ENCODE peak calls at places on chromosomes 13 and 19, in four cellular contexts. One of them, this sample, is unnamed.

GRCh38 chr13:97883356-97883755 is 70.1 kb upstream of the IPO5 start:
- DNase-seq in vagina: no peak
- DNase-seq in right lobe of liver: no peak
- DNase-seq in esophagus muscularis mucosa: peak; percentile 31
- DNase-seq in this sample: no peak

GRCh38 chr13:79241697-79242096 is 164.4 kb downstream of the RBM26 start:
- DNase-seq in vagina: no peak
- DNase-seq in right lobe of liver: no peak
- DNase-seq in esophagus muscularis mucosa: no peak
- DNase-seq in this sample: no peak

GRCh38 chr13:100566543-100566942 is 22.0 kb downstream of the GGACT start:
- DNase-seq in vagina: no peak
- DNase-seq in right lobe of liver: no peak
- DNase-seq in esophagus muscularis mucosa: no peak
- DNase-seq in this sample: no peak

GRCh38 chr13:103386341-103386740 is 320.1 kb upstream of the SLC10A2 start:
- DNase-seq in vagina: no peak
- DNase-seq in right lobe of liver: no peak
- DNase-seq in esophagus muscularis mucosa: no peak
- DNase-seq in this sample: no peak

GRCh38 chr13:110887955-110888333 is 26.9 kb downstream of the ANKRD10 start:
- DNase-seq in vagina: no peak
- DNase-seq in right lobe of liver: no peak
- DNase-seq in esophagus muscularis mucosa: no peak
- DNase-seq in this sample: no peak

GRCh38 chr13:47258384-47258783 is 361.5 kb upstream of the HTR2A start:
- DNase-seq in vagina: no peak
- DNase-seq in right lobe of liver: no peak
- DNase-seq in esophagus muscularis mucosa: peak; percentile 91
- DNase-seq in this sample: no peak

GRCh38 chr19:44401108-44401786 is at the start of gene ZNF285:
- DNase-seq in vagina: no peak
- DNase-seq in right lobe of liver: peak; percentile 88
- DNase-seq in esophagus muscularis mucosa: peak; percentile 95
- DNase-seq in this sample: peak; percentile 50

GRCh38 chr19:7926727-7927604 is 1.0 kb upstream of the CTXN1 start:
- DNase-seq in vagina: no peak
- DNase-seq in right lobe of liver: peak; percentile 38
- DNase-seq in esophagus muscularis mucosa: no peak
- DNase-seq in this sample: no peak

GRCh38 chr19:13451596-13451995 is 54.7 kb downstream of the CACNA1A start:
- DNase-seq in vagina: no peak
- DNase-seq in right lobe of liver: no peak
- DNase-seq in esophagus muscularis mucosa: no peak
- DNase-seq in this sample: no peak

GRCh38 chr19:30670562-30671513 is 298.7 kb downstream of the ZNF536 start:
- DNase-seq in vagina: no peak
- DNase-seq in right lobe of liver: no peak
- DNase-seq in esophagus muscularis mucosa: no peak
- DNase-seq in this sample: no peak

GRCh38 chr19:18833849-18834643 is 2.3 kb downstream of the UPF1 start:
- DNase-seq in vagina: no peak
- DNase-seq in right lobe of liver: no peak
- DNase-seq in esophagus muscularis mucosa: no peak
- DNase-seq in this sample: no peak

GRCh38 chr19:55339225-55340143 is at the start of gene KMT5C:
- DNase-seq in vagina: peak; percentile 100
- DNase-seq in right lobe of liver: peak; percentile 100
- DNase-seq in esophagus muscularis mucosa: peak; percentile 100
- DNase-seq in this sample: peak; percentile 98

GRCh38 chr13:19864018-19864338 is 529 bp upstream of the ZMYM5 start:
- DNase-seq in vagina: no peak
- DNase-seq in right lobe of liver: peak; percentile 73
- DNase-seq in esophagus muscularis mucosa: peak; percentile 94
- DNase-seq in this sample: peak; percentile 46

GRCh38 chr19:44796701-44797115 is 12.2 kb upstream of the BCAM start:
- DNase-seq in vagina: no peak
- DNase-seq in right lobe of liver: peak; percentile 79
- DNase-seq in esophagus muscularis mucosa: no peak
- DNase-seq in this sample: no peak

GRCh38 chr19:41310031-41310831 is at the start of gene CCDC97:
- DNase-seq in vagina: no peak
- DNase-seq in right lobe of liver: peak; percentile 90
- DNase-seq in esophagus muscularis mucosa: peak; percentile 97
- DNase-seq in this sample: peak; percentile 91

GRCh38 chr19:47156861-47157454 is 26.3 kb downstream of the SAE1 start:
- DNase-seq in vagina: no peak
- DNase-seq in right lobe of liver: no peak
- DNase-seq in esophagus muscularis mucosa: no peak
- DNase-seq in this sample: no peak

GRCh38 chr19:41646589-41647204 is 19.8 kb upstream of the CEACAM4 start:
- DNase-seq in vagina: no peak
- DNase-seq in right lobe of liver: no peak
- DNase-seq in esophagus muscularis mucosa: no peak
- DNase-seq in this sample: no peak

GRCh38 chr19:44112802-44113137 is 429 bp upstream of the ZNF225 start:
- DNase-seq in vagina: no peak
- DNase-seq in right lobe of liver: no peak
- DNase-seq in esophagus muscularis mucosa: no peak
- DNase-seq in this sample: no peak

GRCh38 chr19:28424662-28425430 is 788.1 kb downstream of the UQCRFS1 start:
- DNase-seq in vagina: no peak
- DNase-seq in right lobe of liver: no peak
- DNase-seq in esophagus muscularis mucosa: no peak
- DNase-seq in this sample: no peak

GRCh38 chr13:42270160-42270856 is 1.6 kb upstream of the AKAP11 start:
- DNase-seq in vagina: no peak
- DNase-seq in right lobe of liver: no peak
- DNase-seq in esophagus muscularis mucosa: no peak
- DNase-seq in this sample: no peak

GRCh38 chr19:19381007-19381926 is 24.2 kb upstream of the GATAD2A start:
- DNase-seq in vagina: no peak
- DNase-seq in right lobe of liver: no peak
- DNase-seq in esophagus muscularis mucosa: no peak
- DNase-seq in this sample: no peak

GRCh38 chr13:73331556-73331955 is 272.8 kb downstream of the KLF5 start:
- DNase-seq in vagina: no peak
- DNase-seq in right lobe of liver: no peak
- DNase-seq in esophagus muscularis mucosa: no peak
- DNase-seq in this sample: no peak

GRCh38 chr19:4371898-4372629 is 28.3 kb downstream of the SH3GL1 start:
- DNase-seq in vagina: no peak
- DNase-seq in right lobe of liver: no peak
- DNase-seq in esophagus muscularis mucosa: no peak
- DNase-seq in this sample: no peak

DNA sequence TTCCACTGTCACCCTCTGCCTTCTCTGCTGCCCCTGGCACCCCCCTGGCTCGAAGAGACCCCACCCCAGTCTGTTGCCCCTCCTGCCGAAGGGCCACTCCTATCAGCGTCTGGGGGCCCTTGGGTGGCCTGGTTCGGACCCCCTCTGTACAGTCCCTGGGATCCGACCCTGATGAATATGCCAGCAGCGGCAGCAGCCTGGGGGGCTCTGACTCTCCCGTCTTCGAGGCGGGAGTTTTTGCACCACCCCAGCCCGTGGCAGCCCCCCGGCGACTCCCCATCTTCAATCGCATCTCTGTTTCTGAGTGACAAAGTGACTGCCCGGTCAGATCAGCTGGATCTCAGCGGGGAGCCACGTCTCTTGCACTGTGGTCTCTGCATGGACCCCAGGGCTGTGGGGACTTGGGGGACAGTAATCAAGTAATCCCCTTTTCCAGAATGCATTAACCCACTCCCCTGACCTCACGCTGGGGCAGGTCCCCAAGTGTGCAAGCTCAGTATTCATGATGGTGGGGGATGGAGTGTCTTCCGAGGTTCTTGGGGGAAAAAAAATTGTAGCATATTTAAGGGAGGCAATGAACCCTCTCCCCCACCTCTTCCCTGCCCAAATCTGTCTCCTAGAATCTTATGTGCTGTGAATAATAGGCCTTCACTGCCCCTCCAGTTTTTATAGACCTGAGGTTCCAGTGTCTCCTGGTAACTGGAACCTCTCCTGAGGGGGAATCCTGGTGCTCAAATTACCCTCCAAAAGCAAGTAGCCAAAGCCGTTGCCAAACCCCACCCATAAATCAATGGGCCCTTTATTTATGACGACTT is 2.0 kb downstream of the ZFP36 start:
- DNase-seq in vagina: no peak
- DNase-seq in right lobe of liver: peak; percentile 56
- DNase-seq in esophagus muscularis mucosa: no peak
- DNase-seq in this sample: no peak
- TF ChIP-seq POLR2A in vagina: peak; percentile 14
- TF ChIP-seq POLR2A in right lobe of liver: peak; percentile 55
- TF ChIP-seq POLR2A in esophagus muscularis mucosa: peak; percentile 42
- TF ChIP-seq POLR2A in this sample: peak; percentile 63

DNA sequence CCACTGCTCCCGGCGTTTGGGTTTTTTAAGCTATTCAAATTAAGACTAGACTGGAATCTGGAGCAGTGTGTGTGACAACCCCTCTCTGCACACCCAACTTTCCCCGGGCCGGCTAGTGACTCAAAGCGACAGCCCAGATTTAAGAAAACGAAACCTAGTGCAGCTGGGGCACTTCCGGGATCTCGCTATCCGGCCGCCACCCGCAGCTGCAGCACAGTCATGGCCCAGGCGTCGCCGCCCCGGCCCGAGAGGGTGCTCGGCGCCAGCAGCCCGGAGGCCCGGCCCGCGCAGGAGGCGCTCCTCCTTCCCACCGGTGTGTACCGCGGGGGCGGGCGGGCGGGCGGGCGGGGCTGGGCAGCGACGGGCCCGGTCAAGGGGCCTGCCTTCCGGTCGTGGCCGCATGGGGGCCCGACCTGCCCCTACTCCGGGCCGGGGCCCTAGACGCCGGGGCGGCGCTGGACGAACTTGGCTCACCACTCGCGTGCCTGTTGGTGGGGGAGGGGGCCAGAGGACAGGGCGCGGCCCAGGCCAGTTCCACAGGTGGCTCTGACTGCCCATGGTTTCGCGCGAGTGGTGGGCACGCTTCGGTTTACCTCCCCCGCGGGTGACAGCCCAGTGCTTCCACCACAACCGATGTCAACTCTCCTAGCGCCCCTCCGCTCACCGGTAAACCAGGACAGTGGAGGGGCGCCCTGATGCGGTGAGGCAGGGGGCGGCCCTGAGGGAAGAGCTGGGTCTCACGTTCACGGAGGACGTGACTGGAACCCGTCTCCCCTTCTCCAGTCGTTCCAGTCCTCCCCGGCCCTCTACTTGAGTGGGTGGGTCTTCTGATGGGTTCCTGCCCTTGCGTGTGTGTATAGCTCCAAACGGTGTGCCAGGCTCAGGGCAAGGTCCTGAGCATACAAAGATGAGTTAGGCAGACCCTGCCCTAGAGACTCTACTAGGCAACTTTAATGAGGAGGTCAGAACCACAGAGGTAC is at the start of gene PHF11:
- DNase-seq in vagina: no peak
- DNase-seq in right lobe of liver: peak; percentile 88
- DNase-seq in esophagus muscularis mucosa: peak; percentile 94
- DNase-seq in this sample: peak; percentile 67
- TF ChIP-seq POLR2A in vagina: peak; percentile 24
- TF ChIP-seq POLR2A in right lobe of liver: peak; percentile 68
- TF ChIP-seq POLR2A in esophagus muscularis mucosa: no peak
- TF ChIP-seq POLR2A in this sample: peak; percentile 78

GRCh38 chr19:36527873-36528193 is 238 bp downstream of the ZNF260 start:
- DNase-seq in vagina: no peak
- DNase-seq in right lobe of liver: no peak
- DNase-seq in esophagus muscularis mucosa: no peak
- DNase-seq in this sample: no peak

GRCh38 chr19:36526581-36526980 is 1.5 kb downstream of the ZNF260 start:
- DNase-seq in vagina: no peak
- DNase-seq in right lobe of liver: no peak
- DNase-seq in esophagus muscularis mucosa: no peak
- DNase-seq in this sample: no peak

GRCh38 chr19:36524617-36525016 is 3.5 kb downstream of the ZNF260 start:
- DNase-seq in vagina: no peak
- DNase-seq in right lobe of liver: no peak
- DNase-seq in esophagus muscularis mucosa: no peak
- DNase-seq in this sample: no peak

GRCh38 chr19:36528921-36529518 is 949 bp upstream of the ZNF260 start:
- DNase-seq in vagina: no peak
- DNase-seq in right lobe of liver: no peak
- DNase-seq in esophagus muscularis mucosa: no peak
- DNase-seq in this sample: peak; percentile 29

DNA sequence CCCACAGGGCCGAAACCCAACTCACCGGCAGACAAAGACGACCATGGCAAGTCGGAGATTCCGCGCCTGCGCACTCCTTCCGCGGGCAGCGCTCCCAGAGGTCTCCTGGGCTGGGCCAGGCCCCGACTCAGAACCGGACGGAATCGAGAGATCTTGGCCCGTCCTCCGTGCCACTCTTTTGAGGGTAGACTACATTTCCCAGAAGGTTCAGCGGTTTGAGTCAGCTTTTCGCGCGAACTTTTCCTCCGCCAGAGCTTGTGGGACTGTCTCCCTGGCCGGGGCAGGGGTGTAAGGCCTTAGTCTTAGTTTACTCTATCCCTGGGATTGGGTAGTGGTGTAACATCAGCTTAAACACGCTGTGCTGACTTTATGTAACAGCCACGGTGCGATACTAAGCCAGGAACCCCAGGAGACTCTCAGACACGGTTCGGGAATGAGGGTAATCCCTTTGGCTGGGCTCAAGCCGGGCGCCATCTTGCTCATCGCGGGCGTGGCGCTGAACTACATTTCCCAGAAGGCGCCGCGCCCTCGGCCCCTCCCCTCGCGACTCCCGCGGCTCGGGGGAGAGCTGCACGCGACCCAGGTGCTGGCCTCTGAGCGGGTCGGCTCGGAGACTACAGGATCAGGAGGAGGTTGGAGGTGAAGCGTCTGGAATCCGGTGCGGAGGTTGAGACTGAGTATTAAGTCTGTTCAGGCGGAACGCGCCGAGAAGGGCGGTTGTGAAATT is at the start of gene ZNF260:
- DNase-seq in vagina: peak; percentile 96
- DNase-seq in right lobe of liver: peak; percentile 97
- DNase-seq in esophagus muscularis mucosa: peak; percentile 98
- DNase-seq in this sample: peak; percentile 78
- TF ChIP-seq POLR2A in vagina: peak; percentile 11
- TF ChIP-seq POLR2A in right lobe of liver: peak; percentile 63
- TF ChIP-seq POLR2A in esophagus muscularis mucosa: peak; percentile 3
- TF ChIP-seq POLR2A in this sample: peak; percentile 78

DNA sequence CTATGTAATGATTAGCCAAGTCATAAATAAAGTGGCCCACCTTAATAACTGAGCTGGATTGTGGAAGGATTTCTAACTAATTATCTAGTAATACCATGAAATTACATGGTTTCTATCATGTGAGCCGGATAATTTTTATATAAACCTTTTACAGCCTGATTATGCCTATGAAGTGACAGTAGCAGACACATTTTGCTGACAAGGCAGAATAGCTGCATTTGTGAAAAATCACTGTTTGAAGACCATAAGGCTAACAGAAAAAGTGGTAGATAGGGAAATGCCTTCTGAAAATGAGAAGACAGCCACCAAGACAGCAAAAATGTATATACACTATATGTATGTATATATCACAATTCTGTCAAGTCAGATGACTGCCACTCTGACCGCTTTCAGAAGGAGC is 27.1 kb downstream of the SLITRK5 start:
- DNase-seq in vagina: no peak
- DNase-seq in right lobe of liver: no peak
- DNase-seq in esophagus muscularis mucosa: no peak
- DNase-seq in this sample: no peak
- TF ChIP-seq POLR2A in vagina: no peak
- TF ChIP-seq POLR2A in right lobe of liver: no peak
- TF ChIP-seq POLR2A in esophagus muscularis mucosa: no peak
- TF ChIP-seq POLR2A in this sample: no peak

This sample was measured in GM12892.